ENCODE peak calls at places on chromosomes 12 and 14, in four cellular contexts. U is activated CD8-positive, alpha-beta T cell treated with anti-CD3 and anti-CD28 coated beads for 36 hours; Z is progenitor cell of endocrine pancreas; G is stomach. T is an unnamed sample.

GRCh38 chr14:101602466-101602840 is 41.2 kb downstream of the DIO3 start:
- DNase-seq in G (no peak), U (no peak), Z (no peak), T (no peak)

GRCh38 chr12:131486831-131487230 is 224.1 kb upstream of the SFSWAP start:
- DNase-seq in Z (no peak), U (no peak), G (no peak), T (no peak)

GRCh38 chr12:53096089-53096741 is 1.3 kb upstream of the IGFBP6 start:
- DNase-seq in U (no peak), Z (no peak), G (peak; percentile 28), T (peak; percentile 75)

GRCh38 chr12:70366581-70367267 is 634 bp downstream of the KCNMB4 start:
- DNase-seq in G (peak; percentile 40), U (peak; percentile 71), Z (peak; percentile 34), T (no peak)

GRCh38 chr12:41992692-41993215 is 151.9 kb downstream of the GXYLT1 start:
- DNase-seq in Z (no peak), U (no peak), G (no peak), T (no peak)

GRCh38 chr12:65122661-65123060 is 1.6 kb upstream of the WIF1 start:
- DNase-seq in U (no peak), Z (no peak), G (no peak), T (no peak)

GRCh38 chr14:81435578-81436295 is 35.6 kb upstream of the STON2 start:
- DNase-seq in G (peak; percentile 41), Z (peak; percentile 57), U (peak; percentile 33), T (peak; percentile 50)

GRCh38 chr12:40988831-40989230 is 199.3 kb upstream of the PDZRN4 start:
- DNase-seq in U (no peak), Z (no peak), G (no peak), T (no peak)

GRCh38 chr14:100902295-100902694 is 1.2 kb downstream of the RTL1 start:
- DNase-seq in U (no peak), Z (no peak), G (no peak), T (no peak)

GRCh38 chr14:59566725-59567124 is 9.9 kb downstream of the CCDC175 start:
- DNase-seq in G (no peak), U (no peak), Z (no peak), T (no peak)

GRCh38 chr14:77098470-77099353 is 654 bp downstream of the CIPC start:
- DNase-seq in G (peak; percentile 54), Z (no peak), U (peak; percentile 39), T (no peak)

GRCh38 chr12:19068137-19068536 is 61.4 kb upstream of the PLEKHA5 start:
- DNase-seq in G (no peak), U (no peak), Z (no peak), T (no peak)

GRCh38 chr12:84786622-84787021 is 126.0 kb downstream of the SLC6A15 start:
- DNase-seq in U (no peak), G (no peak), Z (no peak), T (no peak)

GRCh38 chr14:52333823-52334657 is 19.9 kb downstream of the PTGER2 start:
- DNase-seq in G (no peak), U (no peak), Z (no peak), T (no peak)

GRCh38 chr12:90166012-90166411 is 457.4 kb upstream of the ATP2B1 start:
- DNase-seq in Z (no peak), U (no peak), G (no peak), T (no peak)

GRCh38 chr12:74945771-74946198 is 263.9 kb downstream of the KCNC2 start:
- DNase-seq in G (no peak), Z (no peak), U (no peak), T (no peak)

GRCh38 chr14:100342195-100342594 is 19.1 kb downstream of the SLC25A47 start:
- DNase-seq in U (no peak), G (no peak), Z (no peak), T (peak; percentile 34)

GRCh38 chr12:546265-546919 is 86.7 kb downstream of the B4GALNT3 start:
- DNase-seq in G (no peak), Z (no peak), U (no peak), T (no peak)

GRCh38 chr14:73924337-73924736 is 25.6 kb downstream of the FAM161B start:
- DNase-seq in Z (no peak), G (no peak), U (no peak), T (no peak)

GRCh38 chr12:67208326-67209067 is 60.7 kb upstream of the CAND1 start:
- DNase-seq in G (no peak), Z (no peak), U (no peak), T (no peak)

T was measured in ureter.